ENCODE peak calls at places on chromosomes 13 and 19, in five cellular contexts. One of them, this sample, is unnamed. For H3K4me1, the result is how much of the 10 kb centered on the place peaks cover.

GRCh38 chr13:25990801-25991200 is 61.0 kb downstream of the SHISA2 start:
- DNase-seq in left ventricle myocardium inferior: no peak
- DNase-seq in heart right ventricle: no peak
- DNase-seq in IMR-90: no peak
- DNase-seq in small intestine: no peak
- DNase-seq in this sample: no peak

GRCh38 chr13:29573190-29573589 is 22.3 kb downstream of the SLC7A1 start:
- DNase-seq in small intestine: peak
- DNase-seq in heart right ventricle: no peak
- DNase-seq in left ventricle myocardium inferior: no peak
- DNase-seq in IMR-90: peak
- DNase-seq in this sample: no peak

GRCh38 chr13:20193142-20193923 is 595 bp upstream of the GJB2 start:
- DNase-seq in left ventricle myocardium inferior: no peak
- DNase-seq in IMR-90: no peak
- DNase-seq in heart right ventricle: no peak
- DNase-seq in small intestine: no peak
- DNase-seq in this sample: no peak

GRCh38 chr19:47124937-47125668 is 5.5 kb upstream of the SAE1 start:
- DNase-seq in small intestine: peak
- DNase-seq in IMR-90: peak
- DNase-seq in heart right ventricle: no peak
- DNase-seq in left ventricle myocardium inferior: no peak
- DNase-seq in this sample: peak

GRCh38 chr19:47445937-47446402 is 25.7 kb downstream of the SLC8A2 start:
- DNase-seq in left ventricle myocardium inferior: no peak
- DNase-seq in IMR-90: no peak
- DNase-seq in small intestine: no peak
- DNase-seq in heart right ventricle: no peak
- DNase-seq in this sample: peak

GRCh38 chr19:46990998-46991676 is 28.5 kb upstream of the NPAS1 start:
- DNase-seq in left ventricle myocardium inferior: peak
- DNase-seq in heart right ventricle: peak
- DNase-seq in small intestine: peak
- DNase-seq in IMR-90: peak
- DNase-seq in this sample: peak

GRCh38 chr19:17333611-17334413 is 843 bp downstream of the ANO8 start:
- DNase-seq in IMR-90: peak
- DNase-seq in small intestine: peak
- DNase-seq in left ventricle myocardium inferior: no peak
- DNase-seq in heart right ventricle: no peak
- DNase-seq in this sample: no peak

GRCh38 chr13:28819046-28819747 is 942 bp upstream of the MTUS2 start:
- DNase-seq in small intestine: peak
- DNase-seq in heart right ventricle: no peak
- DNase-seq in IMR-90: peak
- DNase-seq in left ventricle myocardium inferior: no peak
- DNase-seq in this sample: peak

GRCh38 chr19:56071151-56071550 is 49.9 kb downstream of the ZNF787 start:
- DNase-seq in IMR-90: no peak
- DNase-seq in left ventricle myocardium inferior: no peak
- DNase-seq in heart right ventricle: no peak
- DNase-seq in small intestine: no peak
- DNase-seq in this sample: no peak

GRCh38 chr19:12090807-12091206 is 26.3 kb downstream of the ZNF844 start:
- DNase-seq in IMR-90: peak
- DNase-seq in left ventricle myocardium inferior: peak
- DNase-seq in small intestine: peak
- DNase-seq in heart right ventricle: peak
- DNase-seq in this sample: peak

GRCh38 chr13:110554946-110555345 is 6.6 kb downstream of the RAB20 start:
- DNase-seq in IMR-90: no peak
- DNase-seq in left ventricle myocardium inferior: no peak
- DNase-seq in small intestine: no peak
- DNase-seq in heart right ventricle: no peak
- DNase-seq in this sample: no peak
- H3K4me1 ChIP-seq in IMR-90: under half
- H3K4me1 ChIP-seq in left ventricle myocardium inferior: under half
- H3K4me1 ChIP-seq in small intestine: under half
- H3K4me1 ChIP-seq in heart right ventricle: under half
- H3K4me1 ChIP-seq in this sample: under half

GRCh38 chr13:99501135-99501951 is at the start of gene TM9SF2:
- DNase-seq in left ventricle myocardium inferior: peak
- DNase-seq in small intestine: peak
- DNase-seq in heart right ventricle: peak
- DNase-seq in IMR-90: peak
- DNase-seq in this sample: peak
- H3K4me1 ChIP-seq in left ventricle myocardium inferior: half or more
- H3K4me1 ChIP-seq in small intestine: under half
- H3K4me1 ChIP-seq in heart right ventricle: under half
- H3K4me1 ChIP-seq in IMR-90: under half
- H3K4me1 ChIP-seq in this sample: under half

GRCh38 chr13:27259831-27260230 is 8.5 kb downstream of the RPL21 start:
- DNase-seq in IMR-90: no peak
- DNase-seq in heart right ventricle: no peak
- DNase-seq in small intestine: no peak
- DNase-seq in left ventricle myocardium inferior: no peak
- DNase-seq in this sample: no peak
- H3K4me1 ChIP-seq in IMR-90: under half
- H3K4me1 ChIP-seq in heart right ventricle: under half
- H3K4me1 ChIP-seq in small intestine: under half
- H3K4me1 ChIP-seq in left ventricle myocardium inferior: under half
- H3K4me1 ChIP-seq in this sample: under half

GRCh38 chr19:10764340-10764894 is 46.5 kb downstream of the DNM2 start:
- DNase-seq in heart right ventricle: no peak
- DNase-seq in IMR-90: no peak
- DNase-seq in small intestine: peak
- DNase-seq in left ventricle myocardium inferior: no peak
- DNase-seq in this sample: no peak

GRCh38 chr19:10763828-10764339 is 46.0 kb downstream of the DNM2 start:
- DNase-seq in heart right ventricle: no peak
- DNase-seq in left ventricle myocardium inferior: no peak
- DNase-seq in IMR-90: no peak
- DNase-seq in small intestine: no peak
- DNase-seq in this sample: no peak

GRCh38 chr19:10761443-10762242 is 43.8 kb downstream of the DNM2 start:
- DNase-seq in heart right ventricle: no peak
- DNase-seq in left ventricle myocardium inferior: no peak
- DNase-seq in small intestine: no peak
- DNase-seq in IMR-90: no peak
- DNase-seq in this sample: no peak

GRCh38 chr19:10763399-10763798 is 45.5 kb downstream of the DNM2 start:
- DNase-seq in heart right ventricle: no peak
- DNase-seq in IMR-90: no peak
- DNase-seq in left ventricle myocardium inferior: no peak
- DNase-seq in small intestine: no peak
- DNase-seq in this sample: no peak

DNA sequence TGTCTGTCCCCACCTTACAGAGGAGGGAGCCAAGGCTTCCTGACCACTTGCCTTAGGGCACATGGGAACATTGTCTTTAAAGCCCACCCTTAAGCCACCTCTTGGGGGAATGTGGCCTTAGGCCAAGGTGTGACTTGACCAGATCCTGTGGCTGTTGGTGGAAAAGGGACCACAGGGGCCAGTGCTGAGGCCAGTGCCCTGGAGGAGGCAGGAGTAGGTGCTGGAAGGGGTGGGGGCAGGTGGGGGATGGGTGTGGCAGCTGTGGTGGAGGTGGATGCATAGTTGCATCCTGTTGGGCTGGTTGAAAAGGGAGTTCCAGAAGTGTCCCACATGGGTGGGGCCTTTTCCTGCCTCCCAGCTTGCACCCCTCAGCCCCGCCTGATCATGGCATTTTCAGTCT is 44.8 kb downstream of the DNM2 start:
- DNase-seq in IMR-90: no peak
- DNase-seq in left ventricle myocardium inferior: peak
- DNase-seq in small intestine: peak
- DNase-seq in heart right ventricle: peak
- DNase-seq in this sample: no peak
- H3K4me1 ChIP-seq in IMR-90: under half
- H3K4me1 ChIP-seq in left ventricle myocardium inferior: half or more
- H3K4me1 ChIP-seq in small intestine: under half
- H3K4me1 ChIP-seq in heart right ventricle: under half
- H3K4me1 ChIP-seq in this sample: under half

GRCh38 chr19:28873301-28873700 is 339.6 kb downstream of the UQCRFS1 start:
- DNase-seq in IMR-90: no peak
- DNase-seq in heart right ventricle: no peak
- DNase-seq in left ventricle myocardium inferior: no peak
- DNase-seq in small intestine: no peak
- DNase-seq in this sample: no peak
- H3K4me1 ChIP-seq in IMR-90: under half
- H3K4me1 ChIP-seq in heart right ventricle: under half
- H3K4me1 ChIP-seq in left ventricle myocardium inferior: under half
- H3K4me1 ChIP-seq in small intestine: under half
- H3K4me1 ChIP-seq in this sample: under half

GRCh38 chr19:33395561-33396550 is 22.3 kb downstream of the CEBPG start:
- DNase-seq in IMR-90: peak
- DNase-seq in left ventricle myocardium inferior: peak
- DNase-seq in small intestine: no peak
- DNase-seq in heart right ventricle: peak
- DNase-seq in this sample: peak
- H3K4me1 ChIP-seq in IMR-90: under half
- H3K4me1 ChIP-seq in left ventricle myocardium inferior: half or more
- H3K4me1 ChIP-seq in small intestine: under half
- H3K4me1 ChIP-seq in heart right ventricle: under half
- H3K4me1 ChIP-seq in this sample: under half